ENCODE peak calls at places on chromosomes 7 and 10, in ten cellular contexts. One of them, this sample, is unnamed.

GRCh38 chr10:132118366-132118765 is 52.6 kb downstream of the JAKMIP3 start:
- DNase-seq in occipital lobe: no peak
- DNase-seq in GM10248: no peak
- DNase-seq in stimulated activated CD4-positive, alpha-beta T cell treated with anti-CD3 and anti-CD28 coated beads, Interleukin-4, amount 100 ng/mL, for 48 hours: no peak
- DNase-seq in GM13977: no peak
- DNase-seq in nucleus accumbens: no peak
- DNase-seq in tibial nerve: no peak
- DNase-seq in non-pigmented ciliary epithelial cell: no peak
- DNase-seq in astrocyte: no peak
- DNase-seq in activated CD4-positive, alpha-beta T cell treated with anti-CD3 and anti-CD28 coated beads, Interleukin-2, amount 10 ng/mL, durations not matched to agents 7 days and 5 days: no peak
- DNase-seq in this sample: no peak

GRCh38 chr10:73459683-73460314 is 26.4 kb upstream of the MSS51 start:
- DNase-seq in occipital lobe: no peak
- DNase-seq in GM10248: no peak
- DNase-seq in stimulated activated CD4-positive, alpha-beta T cell treated with anti-CD3 and anti-CD28 coated beads, Interleukin-4, amount 100 ng/mL, for 48 hours: no peak
- DNase-seq in GM13977: no peak
- DNase-seq in nucleus accumbens: no peak
- DNase-seq in tibial nerve: no peak
- DNase-seq in non-pigmented ciliary epithelial cell: no peak
- DNase-seq in astrocyte: no peak
- DNase-seq in activated CD4-positive, alpha-beta T cell treated with anti-CD3 and anti-CD28 coated beads, Interleukin-2, amount 10 ng/mL, durations not matched to agents 7 days and 5 days: no peak
- DNase-seq in this sample: no peak

GRCh38 chr10:96835826-96836365 is 3.8 kb downstream of the LCOR start:
- DNase-seq in occipital lobe: no peak
- DNase-seq in GM10248: no peak
- DNase-seq in stimulated activated CD4-positive, alpha-beta T cell treated with anti-CD3 and anti-CD28 coated beads, Interleukin-4, amount 100 ng/mL, for 48 hours: no peak
- DNase-seq in GM13977: no peak
- DNase-seq in nucleus accumbens: no peak
- DNase-seq in tibial nerve: no peak
- DNase-seq in non-pigmented ciliary epithelial cell: no peak
- DNase-seq in astrocyte: no peak
- DNase-seq in activated CD4-positive, alpha-beta T cell treated with anti-CD3 and anti-CD28 coated beads, Interleukin-2, amount 10 ng/mL, durations not matched to agents 7 days and 5 days: no peak
- DNase-seq in this sample: no peak

GRCh38 chr7:101597941-101598340 is 31.2 kb downstream of the MYL10 start:
- DNase-seq in occipital lobe: no peak
- DNase-seq in GM10248: no peak
- DNase-seq in stimulated activated CD4-positive, alpha-beta T cell treated with anti-CD3 and anti-CD28 coated beads, Interleukin-4, amount 100 ng/mL, for 48 hours: no peak
- DNase-seq in GM13977: no peak
- DNase-seq in nucleus accumbens: no peak
- DNase-seq in tibial nerve: no peak
- DNase-seq in non-pigmented ciliary epithelial cell: no peak
- DNase-seq in astrocyte: no peak
- DNase-seq in activated CD4-positive, alpha-beta T cell treated with anti-CD3 and anti-CD28 coated beads, Interleukin-2, amount 10 ng/mL, durations not matched to agents 7 days and 5 days: no peak
- DNase-seq in this sample: no peak

GRCh38 chr7:99331002-99331401 is 5.3 kb downstream of the ARPC1A start:
- DNase-seq in occipital lobe: no peak
- DNase-seq in GM10248: no peak
- DNase-seq in stimulated activated CD4-positive, alpha-beta T cell treated with anti-CD3 and anti-CD28 coated beads, Interleukin-4, amount 100 ng/mL, for 48 hours: no peak
- DNase-seq in GM13977: no peak
- DNase-seq in nucleus accumbens: no peak
- DNase-seq in tibial nerve: no peak
- DNase-seq in non-pigmented ciliary epithelial cell: no peak
- DNase-seq in astrocyte: no peak
- DNase-seq in activated CD4-positive, alpha-beta T cell treated with anti-CD3 and anti-CD28 coated beads, Interleukin-2, amount 10 ng/mL, durations not matched to agents 7 days and 5 days: no peak
- DNase-seq in this sample: no peak

GRCh38 chr7:33757563-33758165 is 147.7 kb upstream of the BMPER start:
- DNase-seq in occipital lobe: no peak
- DNase-seq in GM10248: peak
- DNase-seq in stimulated activated CD4-positive, alpha-beta T cell treated with anti-CD3 and anti-CD28 coated beads, Interleukin-4, amount 100 ng/mL, for 48 hours: peak
- DNase-seq in GM13977: peak
- DNase-seq in nucleus accumbens: peak
- DNase-seq in tibial nerve: peak
- DNase-seq in non-pigmented ciliary epithelial cell: no peak
- DNase-seq in astrocyte: no peak
- DNase-seq in activated CD4-positive, alpha-beta T cell treated with anti-CD3 and anti-CD28 coated beads, Interleukin-2, amount 10 ng/mL, durations not matched to agents 7 days and 5 days: peak
- DNase-seq in this sample: no peak

GRCh38 chr7:152521420-152522337 is 85.9 kb upstream of the KMT2C start:
- DNase-seq in occipital lobe: no peak
- DNase-seq in GM10248: no peak
- DNase-seq in stimulated activated CD4-positive, alpha-beta T cell treated with anti-CD3 and anti-CD28 coated beads, Interleukin-4, amount 100 ng/mL, for 48 hours: no peak
- DNase-seq in GM13977: no peak
- DNase-seq in nucleus accumbens: no peak
- DNase-seq in tibial nerve: no peak
- DNase-seq in non-pigmented ciliary epithelial cell: no peak
- DNase-seq in astrocyte: no peak
- DNase-seq in activated CD4-positive, alpha-beta T cell treated with anti-CD3 and anti-CD28 coated beads, Interleukin-2, amount 10 ng/mL, durations not matched to agents 7 days and 5 days: no peak
- DNase-seq in this sample: no peak

GRCh38 chr10:63206997-63207952 is 74.1 kb downstream of the NRBF2 start:
- DNase-seq in occipital lobe: no peak
- DNase-seq in GM10248: no peak
- DNase-seq in stimulated activated CD4-positive, alpha-beta T cell treated with anti-CD3 and anti-CD28 coated beads, Interleukin-4, amount 100 ng/mL, for 48 hours: no peak
- DNase-seq in GM13977: no peak
- DNase-seq in nucleus accumbens: peak
- DNase-seq in tibial nerve: no peak
- DNase-seq in non-pigmented ciliary epithelial cell: peak
- DNase-seq in astrocyte: peak
- DNase-seq in activated CD4-positive, alpha-beta T cell treated with anti-CD3 and anti-CD28 coated beads, Interleukin-2, amount 10 ng/mL, durations not matched to agents 7 days and 5 days: no peak
- DNase-seq in this sample: no peak

GRCh38 chr7:150396426-150397375 is 17.6 kb downstream of the ZNF775 start:
- DNase-seq in occipital lobe: no peak
- DNase-seq in GM10248: no peak
- DNase-seq in stimulated activated CD4-positive, alpha-beta T cell treated with anti-CD3 and anti-CD28 coated beads, Interleukin-4, amount 100 ng/mL, for 48 hours: no peak
- DNase-seq in GM13977: no peak
- DNase-seq in nucleus accumbens: no peak
- DNase-seq in tibial nerve: no peak
- DNase-seq in non-pigmented ciliary epithelial cell: no peak
- DNase-seq in astrocyte: no peak
- DNase-seq in activated CD4-positive, alpha-beta T cell treated with anti-CD3 and anti-CD28 coated beads, Interleukin-2, amount 10 ng/mL, durations not matched to agents 7 days and 5 days: no peak
- DNase-seq in this sample: no peak

GRCh38 chr10:33154590-33154989 is 179.9 kb downstream of the NRP1 start:
- DNase-seq in occipital lobe: no peak
- DNase-seq in GM10248: no peak
- DNase-seq in stimulated activated CD4-positive, alpha-beta T cell treated with anti-CD3 and anti-CD28 coated beads, Interleukin-4, amount 100 ng/mL, for 48 hours: no peak
- DNase-seq in GM13977: no peak
- DNase-seq in nucleus accumbens: no peak
- DNase-seq in tibial nerve: no peak
- DNase-seq in non-pigmented ciliary epithelial cell: no peak
- DNase-seq in astrocyte: no peak
- DNase-seq in activated CD4-positive, alpha-beta T cell treated with anti-CD3 and anti-CD28 coated beads, Interleukin-2, amount 10 ng/mL, durations not matched to agents 7 days and 5 days: no peak
- DNase-seq in this sample: no peak

GRCh38 chr10:24617771-24618396 is 105.8 kb downstream of the ARHGAP21 start:
- DNase-seq in occipital lobe: no peak
- DNase-seq in GM10248: peak
- DNase-seq in stimulated activated CD4-positive, alpha-beta T cell treated with anti-CD3 and anti-CD28 coated beads, Interleukin-4, amount 100 ng/mL, for 48 hours: peak
- DNase-seq in GM13977: peak
- DNase-seq in nucleus accumbens: no peak
- DNase-seq in tibial nerve: peak
- DNase-seq in non-pigmented ciliary epithelial cell: no peak
- DNase-seq in astrocyte: peak
- DNase-seq in activated CD4-positive, alpha-beta T cell treated with anti-CD3 and anti-CD28 coated beads, Interleukin-2, amount 10 ng/mL, durations not matched to agents 7 days and 5 days: peak
- DNase-seq in this sample: peak

GRCh38 chr7:39035156-39035555 is 57.4 kb downstream of the POU6F2 start:
- DNase-seq in occipital lobe: no peak
- DNase-seq in GM10248: no peak
- DNase-seq in stimulated activated CD4-positive, alpha-beta T cell treated with anti-CD3 and anti-CD28 coated beads, Interleukin-4, amount 100 ng/mL, for 48 hours: no peak
- DNase-seq in GM13977: no peak
- DNase-seq in nucleus accumbens: no peak
- DNase-seq in tibial nerve: no peak
- DNase-seq in non-pigmented ciliary epithelial cell: no peak
- DNase-seq in astrocyte: no peak
- DNase-seq in activated CD4-positive, alpha-beta T cell treated with anti-CD3 and anti-CD28 coated beads, Interleukin-2, amount 10 ng/mL, durations not matched to agents 7 days and 5 days: no peak
- DNase-seq in this sample: no peak

GRCh38 chr7:2764621-2765020 is 76.6 kb downstream of the AMZ1 start:
- DNase-seq in occipital lobe: no peak
- DNase-seq in GM10248: no peak
- DNase-seq in stimulated activated CD4-positive, alpha-beta T cell treated with anti-CD3 and anti-CD28 coated beads, Interleukin-4, amount 100 ng/mL, for 48 hours: no peak
- DNase-seq in GM13977: no peak
- DNase-seq in nucleus accumbens: no peak
- DNase-seq in tibial nerve: no peak
- DNase-seq in non-pigmented ciliary epithelial cell: no peak
- DNase-seq in astrocyte: no peak
- DNase-seq in activated CD4-positive, alpha-beta T cell treated with anti-CD3 and anti-CD28 coated beads, Interleukin-2, amount 10 ng/mL, durations not matched to agents 7 days and 5 days: no peak
- DNase-seq in this sample: no peak

GRCh38 chr10:14396441-14397048 is 65.8 kb upstream of the FRMD4A start:
- DNase-seq in occipital lobe: no peak
- DNase-seq in GM10248: no peak
- DNase-seq in stimulated activated CD4-positive, alpha-beta T cell treated with anti-CD3 and anti-CD28 coated beads, Interleukin-4, amount 100 ng/mL, for 48 hours: no peak
- DNase-seq in GM13977: no peak
- DNase-seq in nucleus accumbens: no peak
- DNase-seq in tibial nerve: no peak
- DNase-seq in non-pigmented ciliary epithelial cell: no peak
- DNase-seq in astrocyte: peak
- DNase-seq in activated CD4-positive, alpha-beta T cell treated with anti-CD3 and anti-CD28 coated beads, Interleukin-2, amount 10 ng/mL, durations not matched to agents 7 days and 5 days: no peak
- DNase-seq in this sample: no peak

GRCh38 chr10:6203331-6204062 is 765 bp downstream of the PFKFB3 start:
- DNase-seq in occipital lobe: peak
- DNase-seq in GM10248: peak
- DNase-seq in stimulated activated CD4-positive, alpha-beta T cell treated with anti-CD3 and anti-CD28 coated beads, Interleukin-4, amount 100 ng/mL, for 48 hours: peak
- DNase-seq in GM13977: peak
- DNase-seq in nucleus accumbens: peak
- DNase-seq in tibial nerve: no peak
- DNase-seq in non-pigmented ciliary epithelial cell: no peak
- DNase-seq in astrocyte: peak
- DNase-seq in activated CD4-positive, alpha-beta T cell treated with anti-CD3 and anti-CD28 coated beads, Interleukin-2, amount 10 ng/mL, durations not matched to agents 7 days and 5 days: peak
- DNase-seq in this sample: peak

GRCh38 chr7:153532321-153532720 is 519.9 kb upstream of the DPP6 start:
- DNase-seq in occipital lobe: no peak
- DNase-seq in GM10248: no peak
- DNase-seq in stimulated activated CD4-positive, alpha-beta T cell treated with anti-CD3 and anti-CD28 coated beads, Interleukin-4, amount 100 ng/mL, for 48 hours: no peak
- DNase-seq in GM13977: no peak
- DNase-seq in nucleus accumbens: no peak
- DNase-seq in tibial nerve: no peak
- DNase-seq in non-pigmented ciliary epithelial cell: no peak
- DNase-seq in astrocyte: no peak
- DNase-seq in activated CD4-positive, alpha-beta T cell treated with anti-CD3 and anti-CD28 coated beads, Interleukin-2, amount 10 ng/mL, durations not matched to agents 7 days and 5 days: no peak
- DNase-seq in this sample: no peak

GRCh38 chr7:14414274-14414986 is 425.0 kb upstream of the ETV1 start:
- DNase-seq in occipital lobe: no peak
- DNase-seq in GM10248: no peak
- DNase-seq in stimulated activated CD4-positive, alpha-beta T cell treated with anti-CD3 and anti-CD28 coated beads, Interleukin-4, amount 100 ng/mL, for 48 hours: no peak
- DNase-seq in GM13977: no peak
- DNase-seq in nucleus accumbens: no peak
- DNase-seq in tibial nerve: no peak
- DNase-seq in non-pigmented ciliary epithelial cell: no peak
- DNase-seq in astrocyte: no peak
- DNase-seq in activated CD4-positive, alpha-beta T cell treated with anti-CD3 and anti-CD28 coated beads, Interleukin-2, amount 10 ng/mL, durations not matched to agents 7 days and 5 days: no peak
- DNase-seq in this sample: no peak

GRCh38 chr7:42084263-42084662 is 152.7 kb downstream of the GLI3 start:
- DNase-seq in occipital lobe: no peak
- DNase-seq in GM10248: no peak
- DNase-seq in stimulated activated CD4-positive, alpha-beta T cell treated with anti-CD3 and anti-CD28 coated beads, Interleukin-4, amount 100 ng/mL, for 48 hours: no peak
- DNase-seq in GM13977: no peak
- DNase-seq in nucleus accumbens: no peak
- DNase-seq in tibial nerve: no peak
- DNase-seq in non-pigmented ciliary epithelial cell: no peak
- DNase-seq in astrocyte: peak
- DNase-seq in activated CD4-positive, alpha-beta T cell treated with anti-CD3 and anti-CD28 coated beads, Interleukin-2, amount 10 ng/mL, durations not matched to agents 7 days and 5 days: no peak
- DNase-seq in this sample: no peak

GRCh38 chr7:88795553-88795952 is at the start of gene TEX47:
- DNase-seq in occipital lobe: peak
- DNase-seq in GM10248: no peak
- DNase-seq in stimulated activated CD4-positive, alpha-beta T cell treated with anti-CD3 and anti-CD28 coated beads, Interleukin-4, amount 100 ng/mL, for 48 hours: no peak
- DNase-seq in GM13977: no peak
- DNase-seq in nucleus accumbens: no peak
- DNase-seq in tibial nerve: no peak
- DNase-seq in non-pigmented ciliary epithelial cell: no peak
- DNase-seq in astrocyte: no peak
- DNase-seq in activated CD4-positive, alpha-beta T cell treated with anti-CD3 and anti-CD28 coated beads, Interleukin-2, amount 10 ng/mL, durations not matched to agents 7 days and 5 days: no peak
- DNase-seq in this sample: no peak

This sample was measured in activated CD4-positive, CD25-positive, alpha-beta regulatory T cell treated with anti-CD3 and anti-CD28 coated beads, Interleukin-2, amount 50 U/mL, for 72 hours.